ENCODE peak calls at places on chromosome 9, in seven cellular contexts. One of them, this sample, is unnamed.

GRCh38 chr9:119698535-119698934 is 329.3 kb upstream of the BRINP1 start:
- DNase-seq in stimulated activated CD4-positive, alpha-beta T cell treated with anti-CD3 and anti-CD28 coated beads, TNF-alpha, amount 100 ng/mL, for 1 hour: no peak
- DNase-seq in foreskin fibroblast: no peak
- DNase-seq in NCI-H2171 treated with DMSO at 0.1 percent for 48 hours: no peak
- DNase-seq in neural crest cell: no peak
- DNase-seq in fibroblast of the conjunctiva: no peak
- DNase-seq in hippocampal formation: no peak
- DNase-seq in this sample: no peak

GRCh38 chr9:104927216-104927911 is 591 bp downstream of the ABCA1 start:
- DNase-seq in stimulated activated CD4-positive, alpha-beta T cell treated with anti-CD3 and anti-CD28 coated beads, TNF-alpha, amount 100 ng/mL, for 1 hour: no peak
- DNase-seq in foreskin fibroblast: no peak
- DNase-seq in NCI-H2171 treated with DMSO at 0.1 percent for 48 hours: peak
- DNase-seq in neural crest cell: peak
- DNase-seq in fibroblast of the conjunctiva: no peak
- DNase-seq in hippocampal formation: no peak
- DNase-seq in this sample: no peak

GRCh38 chr9:111992523-111992922 is 95.9 kb downstream of the UGCG start:
- DNase-seq in stimulated activated CD4-positive, alpha-beta T cell treated with anti-CD3 and anti-CD28 coated beads, TNF-alpha, amount 100 ng/mL, for 1 hour: no peak
- DNase-seq in foreskin fibroblast: peak
- DNase-seq in NCI-H2171 treated with DMSO at 0.1 percent for 48 hours: no peak
- DNase-seq in neural crest cell: no peak
- DNase-seq in fibroblast of the conjunctiva: no peak
- DNase-seq in hippocampal formation: no peak
- DNase-seq in this sample: no peak

GRCh38 chr9:129406278-129407225 is 214.3 kb downstream of the C9orf50 start:
- DNase-seq in stimulated activated CD4-positive, alpha-beta T cell treated with anti-CD3 and anti-CD28 coated beads, TNF-alpha, amount 100 ng/mL, for 1 hour: no peak
- DNase-seq in foreskin fibroblast: no peak
- DNase-seq in NCI-H2171 treated with DMSO at 0.1 percent for 48 hours: no peak
- DNase-seq in neural crest cell: no peak
- DNase-seq in fibroblast of the conjunctiva: no peak
- DNase-seq in hippocampal formation: no peak
- DNase-seq in this sample: no peak

GRCh38 chr9:20441704-20442423 is 180.4 kb downstream of the MLLT3 start:
- DNase-seq in stimulated activated CD4-positive, alpha-beta T cell treated with anti-CD3 and anti-CD28 coated beads, TNF-alpha, amount 100 ng/mL, for 1 hour: no peak
- DNase-seq in foreskin fibroblast: no peak
- DNase-seq in NCI-H2171 treated with DMSO at 0.1 percent for 48 hours: no peak
- DNase-seq in neural crest cell: no peak
- DNase-seq in fibroblast of the conjunctiva: no peak
- DNase-seq in hippocampal formation: no peak
- DNase-seq in this sample: no peak

GRCh38 chr9:134403682-134404301 is 77.5 kb downstream of the RXRA start:
- DNase-seq in stimulated activated CD4-positive, alpha-beta T cell treated with anti-CD3 and anti-CD28 coated beads, TNF-alpha, amount 100 ng/mL, for 1 hour: no peak
- DNase-seq in foreskin fibroblast: peak
- DNase-seq in NCI-H2171 treated with DMSO at 0.1 percent for 48 hours: no peak
- DNase-seq in neural crest cell: no peak
- DNase-seq in fibroblast of the conjunctiva: peak
- DNase-seq in hippocampal formation: peak
- DNase-seq in this sample: peak

GRCh38 chr9:107674937-107675277 is 185.3 kb upstream of the KLF4 start:
- DNase-seq in stimulated activated CD4-positive, alpha-beta T cell treated with anti-CD3 and anti-CD28 coated beads, TNF-alpha, amount 100 ng/mL, for 1 hour: no peak
- DNase-seq in foreskin fibroblast: peak
- DNase-seq in NCI-H2171 treated with DMSO at 0.1 percent for 48 hours: no peak
- DNase-seq in neural crest cell: no peak
- DNase-seq in fibroblast of the conjunctiva: no peak
- DNase-seq in hippocampal formation: no peak
- DNase-seq in this sample: no peak

GRCh38 chr9:122695696-122696095 is 20.8 kb downstream of the OR1L3 start:
- DNase-seq in stimulated activated CD4-positive, alpha-beta T cell treated with anti-CD3 and anti-CD28 coated beads, TNF-alpha, amount 100 ng/mL, for 1 hour: no peak
- DNase-seq in foreskin fibroblast: peak
- DNase-seq in NCI-H2171 treated with DMSO at 0.1 percent for 48 hours: no peak
- DNase-seq in neural crest cell: no peak
- DNase-seq in fibroblast of the conjunctiva: no peak
- DNase-seq in hippocampal formation: no peak
- DNase-seq in this sample: no peak

GRCh38 chr9:136596630-136597031 is 50.8 kb upstream of the NOTCH1 start:
- DNase-seq in stimulated activated CD4-positive, alpha-beta T cell treated with anti-CD3 and anti-CD28 coated beads, TNF-alpha, amount 100 ng/mL, for 1 hour: no peak
- DNase-seq in foreskin fibroblast: no peak
- DNase-seq in NCI-H2171 treated with DMSO at 0.1 percent for 48 hours: no peak
- DNase-seq in neural crest cell: peak
- DNase-seq in fibroblast of the conjunctiva: no peak
- DNase-seq in hippocampal formation: peak
- DNase-seq in this sample: peak

GRCh38 chr9:4384750-4385149 is 84.9 kb upstream of the GLIS3 start:
- DNase-seq in stimulated activated CD4-positive, alpha-beta T cell treated with anti-CD3 and anti-CD28 coated beads, TNF-alpha, amount 100 ng/mL, for 1 hour: no peak
- DNase-seq in foreskin fibroblast: no peak
- DNase-seq in NCI-H2171 treated with DMSO at 0.1 percent for 48 hours: no peak
- DNase-seq in neural crest cell: no peak
- DNase-seq in fibroblast of the conjunctiva: no peak
- DNase-seq in hippocampal formation: no peak
- DNase-seq in this sample: no peak

This sample was measured in amygdala.